ENCODE peak calls at places on chromosomes 5 and 9, in ten cellular contexts. V is H9; I is iris pigment epithelial cell; W is GOT3; E is activated T-helper 1 cell treated with anti-CD3 and anti-CD28 coated beads, Interleukin-12 subunit alpha, Interleukin-12 subunit beta, Interleukin-2, Interleukin-4 antibody, amounts not matched to agents 30 ng/mL and 10 ng/mL and 1 ng/mL, durations not matched to agents 14 hours and 24 hours and 36 hours; O is type B pancreatic cell; Z is mesendoderm; F is cerebellar nuclear complex; G is epithelial cell of esophagus; J is Right ventricle myocardium superior. C is an unnamed sample.

GRCh38 chr9:91302831-91303230 is 58.9 kb downstream of the AUH start:
- DNase-seq in W (no peak), F (no peak), Z (no peak), G (peak; percentile 86), E (no peak), V (no peak), I (peak; percentile 89), J (no peak), O (no peak), C (no peak)

GRCh38 chr5:141363952-141364660 is at the start of gene PCDHGA5:
- DNase-seq in O (no peak), F (no peak), E (no peak), W (no peak), J (no peak), G (no peak), I (no peak), V (no peak), Z (no peak), C (no peak)

GRCh38 chr5:165616550-165617430 is 2111.4 kb downstream of the MAT2B start:
- DNase-seq in J (no peak), F (no peak), Z (peak; percentile 61), W (no peak), E (no peak), G (peak; percentile 3), V (peak; percentile 33), O (no peak), I (peak; percentile 62), C (no peak)

GRCh38 chr9:94861589-94862241 is 135.2 kb downstream of the AOPEP start:
- DNase-seq in I (peak; percentile 93), V (no peak), G (peak; percentile 72), Z (no peak), W (no peak), J (no peak), O (no peak), F (no peak), E (no peak), C (no peak)

GRCh38 chr9:132997591-132997990 is 19.1 kb downstream of the GFI1B start:
- DNase-seq in V (no peak), O (no peak), E (no peak), W (no peak), G (peak; percentile 57), J (no peak), F (no peak), I (peak; percentile 83), Z (peak; percentile 63), C (no peak)

GRCh38 chr5:35908814-35909213 is 29.6 kb downstream of the CAPSL start:
- DNase-seq in G (no peak), Z (peak; percentile 89), W (no peak), F (no peak), I (no peak), O (no peak), V (no peak), E (no peak), J (no peak), C (no peak)

GRCh38 chr9:72465602-72466001 is 55.8 kb upstream of the TMC1 start:
- DNase-seq in Z (no peak), F (no peak), I (peak; percentile 78), W (no peak), E (no peak), J (no peak), G (peak; percentile 79), O (no peak), V (no peak), C (no peak)

GRCh38 chr9:88303785-88304495 is 84.3 kb upstream of the SPIN1 start:
- DNase-seq in V (no peak), E (peak; percentile 48), W (no peak), Z (no peak), I (peak; percentile 40), J (no peak), F (no peak), O (no peak), G (peak; percentile 2), C (peak; percentile 78)

GRCh38 chr9:94985649-94986048 is 259.1 kb downstream of the AOPEP start:
- DNase-seq in V (no peak), W (no peak), E (no peak), F (no peak), I (no peak), Z (no peak), J (no peak), O (no peak), G (peak; percentile 44), C (no peak)

GRCh38 chr9:120941046-120941770 is 14.6 kb upstream of the TRAF1 start:
- DNase-seq in Z (no peak), E (no peak), V (no peak), O (no peak), F (no peak), W (no peak), J (no peak), I (no peak), G (peak; percentile 82), C (no peak)

GRCh38 chr5:135024956-135025729 is 8.9 kb downstream of the PITX1 start:
- DNase-seq in F (no peak), I (peak; percentile 65), O (no peak), V (no peak), Z (no peak), G (peak; percentile 97), E (no peak), J (no peak), W (no peak), C (no peak)

GRCh38 chr5:38228914-38229313 is 29.4 kb upstream of the EGFLAM start:
- DNase-seq in F (no peak), J (no peak), W (no peak), I (no peak), G (no peak), E (no peak), V (no peak), O (no peak), Z (no peak), C (no peak)

GRCh38 chr5:73464016-73464745 is 15.6 kb upstream of the FOXD1 start:
- DNase-seq in V (no peak), W (no peak), J (peak; percentile 34), Z (no peak), F (no peak), O (no peak), E (no peak), I (peak; percentile 5), G (no peak), C (no peak)

GRCh38 chr9:116716441-116716840 is 29.3 kb downstream of the TRIM32 start:
- DNase-seq in J (no peak), O (no peak), I (no peak), G (peak; percentile 19), F (no peak), Z (peak; percentile 46), W (no peak), E (no peak), V (no peak), C (no peak)

GRCh38 chr5:148011407-148012124 is 52.2 kb upstream of the SPINK5 start:
- DNase-seq in V (no peak), I (peak; percentile 95), Z (peak; percentile 70), W (no peak), F (no peak), G (peak; percentile 95), J (no peak), E (no peak), O (no peak), C (no peak)

GRCh38 chr5:65198777-65199120 is 283.0 kb downstream of the ADAMTS6 start:
- DNase-seq in J (no peak), O (no peak), I (peak; percentile 99), Z (peak; percentile 65), V (no peak), W (no peak), G (peak; percentile 93), F (no peak), E (no peak), C (no peak)

GRCh38 chr5:135551593-135552447 is 16.1 kb upstream of the NEUROG1 start:
- DNase-seq in G (peak; percentile 82), W (peak; percentile 31), J (peak; percentile 57), I (peak; percentile 71), O (no peak), V (peak; percentile 71), F (no peak), Z (peak; percentile 78), E (peak; percentile 40), C (peak; percentile 68)

GRCh38 chr5:16936150-16937022 is at the start of gene MYO10:
- DNase-seq in G (peak; percentile 84), E (peak; percentile 13), V (peak; percentile 93), Z (peak; percentile 89), F (no peak), O (peak; percentile 95), J (peak; percentile 85), I (peak; percentile 86), W (peak; percentile 36), C (peak; percentile 54)

GRCh38 chr5:76084496-76085285 is 1.5 kb downstream of the SV2C start:
- DNase-seq in G (no peak), O (no peak), Z (peak; percentile 40), I (no peak), W (no peak), F (no peak), V (peak; percentile 71), E (no peak), J (no peak), C (no peak)

GRCh38 chr9:38437193-38437823 is 13.1 kb upstream of the IGFBPL1 start:
- DNase-seq in Z (no peak), I (peak; percentile 46), E (no peak), V (no peak), G (peak; percentile 40), F (no peak), O (no peak), W (no peak), J (no peak), C (no peak)

GRCh38 chr5:41413067-41413466 is 97.3 kb downstream of the PLCXD3 start:
- DNase-seq in J (no peak), O (no peak), W (no peak), V (no peak), G (no peak), E (no peak), Z (no peak), I (no peak), F (no peak), C (no peak)

GRCh38 chr9:86452194-86452828 is 98.1 kb upstream of the TUT7 start:
- DNase-seq in V (no peak), O (no peak), I (no peak), W (no peak), F (no peak), J (no peak), E (no peak), G (no peak), Z (no peak), C (no peak)

GRCh38 chr5:88509403-88509802 is 240.8 kb upstream of the TMEM161B start:
- DNase-seq in O (no peak), F (no peak), I (no peak), Z (peak; percentile 73), W (no peak), E (no peak), J (no peak), G (no peak), V (no peak), C (no peak)

GRCh38 chr5:150862070-150862469 is 15.7 kb downstream of the IRGM start:
- DNase-seq in V (no peak), O (no peak), W (no peak), E (no peak), F (no peak), I (no peak), G (no peak), Z (no peak), J (no peak), C (no peak)

GRCh38 chr9:69076550-69076949 is 41.0 kb downstream of the FXN start:
- DNase-seq in I (no peak), V (no peak), O (no peak), Z (no peak), W (no peak), F (no peak), J (no peak), E (no peak), G (no peak), C (no peak)

GRCh38 chr9:6897207-6897822 is 139.5 kb downstream of the KDM4C start:
- DNase-seq in G (no peak), I (no peak), J (no peak), V (no peak), Z (no peak), W (no peak), F (no peak), O (no peak), E (no peak), C (no peak)

GRCh38 chr5:1734271-1734907 is 65.2 kb downstream of the MRPL36 start:
- DNase-seq in W (no peak), E (no peak), Z (no peak), O (no peak), J (no peak), V (no peak), I (no peak), G (no peak), F (no peak), C (peak; percentile 6)

GRCh38 chr9:115845648-115846312 is 307.8 kb upstream of the PAPPA start:
- DNase-seq in I (peak; percentile 97), G (peak; percentile 88), E (no peak), V (peak; percentile 31), J (no peak), F (no peak), Z (peak; percentile 37), W (no peak), O (no peak), C (no peak)